ENCODE peak calls at places on chromosomes 5 and 9, in six cellular contexts. E is activated CD4-positive, alpha-beta T cell treated with anti-CD3 and anti-CD28 coated beads for 48 hours; N is effector memory CD4-positive, alpha-beta T cell; M is NCI-H524; B is COR-L47; I is hepatocyte. X is an unnamed sample.

GRCh38 chr9:120532891-120533290 is 47.1 kb downstream of the CDK5RAP2 start:
- DNase-seq in E (no peak), N (no peak), M (no peak), B (no peak), I (no peak), X (no peak)

GRCh38 chr5:138159666-138160065 is 18.8 kb downstream of the BRD8 start:
- DNase-seq in E (no peak), N (no peak), M (no peak), B (no peak), I (no peak), X (no peak)

GRCh38 chr5:147509041-147509709 is 693 bp downstream of the DPYSL3 start:
- DNase-seq in E (no peak), N (no peak), M (peak), B (no peak), I (peak), X (no peak)

GRCh38 chr5:157740211-157740610 is 3.3 kb upstream of the LSM11 start:
- DNase-seq in E (peak), N (no peak), M (peak), B (peak), I (peak), X (peak)

GRCh38 chr5:172496671-172497371 is 42.5 kb upstream of the SH3PXD2B start:
- DNase-seq in E (no peak), N (no peak), M (no peak), B (no peak), I (no peak), X (no peak)

GRCh38 chr9:128713411-128713780 is 10.5 kb downstream of the ZDHHC12 start:
- DNase-seq in E (no peak), N (no peak), M (no peak), B (no peak), I (no peak), X (no peak)

GRCh38 chr9:135380321-135380960 is 99.1 kb upstream of the PPP1R26 start:
- DNase-seq in E (no peak), N (no peak), M (no peak), B (no peak), I (no peak), X (no peak)

GRCh38 chr9:86349271-86349670 is 4.9 kb downstream of the TUT7 start:
- DNase-seq in E (no peak), N (no peak), M (no peak), B (no peak), I (no peak), X (no peak)

GRCh38 chr9:113772121-113772885 is 103.8 kb upstream of the ZNF618 start:
- DNase-seq in E (no peak), N (no peak), M (no peak), B (no peak), I (no peak), X (no peak)

GRCh38 chr9:27033815-27034403 is 28.4 kb upstream of the LRRC19 start:
- DNase-seq in E (peak), N (no peak), M (peak), B (peak), I (peak), X (peak)

GRCh38 chr5:10351199-10351881 is 2.2 kb upstream of the MARCHF6 start:
- DNase-seq in E (no peak), N (no peak), M (no peak), B (no peak), I (no peak), X (no peak)

GRCh38 chr5:142059304-142059940 is 46.6 kb upstream of the GNPDA1 start:
- DNase-seq in E (no peak), N (no peak), M (peak), B (no peak), I (no peak), X (no peak)

GRCh38 chr5:95087819-95088317 is 197.0 kb downstream of the MCTP1 start:
- DNase-seq in E (no peak), N (no peak), M (no peak), B (no peak), I (no peak), X (no peak)

GRCh38 chr9:89680547-89681467 is 76.0 kb downstream of the GADD45G start:
- DNase-seq in E (no peak), N (no peak), M (no peak), B (no peak), I (no peak), X (no peak)

GRCh38 chr9:68515304-68516017 is 25.2 kb downstream of the TMEM252 start:
- DNase-seq in E (no peak), N (no peak), M (no peak), B (no peak), I (peak), X (no peak)

GRCh38 chr9:4344946-4345345 is 45.1 kb upstream of the GLIS3 start:
- DNase-seq in E (peak), N (no peak), M (no peak), B (no peak), I (peak), X (no peak)

GRCh38 chr5:126234563-126235195 is 188.5 kb upstream of the GRAMD2B start:
- DNase-seq in E (no peak), N (no peak), M (peak), B (peak), I (peak), X (no peak)

GRCh38 chr9:131674425-131675421 is 65.2 kb downstream of the RAPGEF1 start:
- DNase-seq in E (no peak), N (no peak), M (no peak), B (no peak), I (no peak), X (no peak)

GRCh38 chr5:56059854-56060253 is 65.1 kb upstream of the IL6ST start:
- DNase-seq in E (no peak), N (no peak), M (no peak), B (no peak), I (no peak), X (no peak)

GRCh38 chr9:109181284-109181683 is 14.2 kb upstream of the FRRS1L start:
- DNase-seq in E (peak), N (no peak), M (no peak), B (no peak), I (no peak), X (no peak)

GRCh38 chr9:98303556-98304125 is 48.2 kb upstream of the TBC1D2 start:
- DNase-seq in E (no peak), N (no peak), M (no peak), B (no peak), I (no peak), X (no peak)

GRCh38 chr5:556909-557441 is 32.7 kb upstream of the SLC9A3 start:
- DNase-seq in E (no peak), N (no peak), M (no peak), B (no peak), I (peak), X (no peak)

GRCh38 chr9:136545966-136546696 is at the start of gene NOTCH1:
- DNase-seq in E (peak), N (peak), M (peak), B (peak), I (peak), X (peak)

GRCh38 chr9:117413346-117414219 is 1.3 kb downstream of the ASTN2 start:
- DNase-seq in E (no peak), N (no peak), M (peak), B (peak), I (peak), X (peak)

GRCh38 chr9:2336055-2336454 is 285.5 kb upstream of the VLDLR start:
- DNase-seq in E (no peak), N (no peak), M (peak), B (no peak), I (no peak), X (no peak)

GRCh38 chr5:32157078-32157477 is 17.0 kb downstream of the GOLPH3 start:
- DNase-seq in E (no peak), N (no peak), M (no peak), B (no peak), I (no peak), X (no peak)

GRCh38 chr9:87379300-87379699 is 118.4 kb upstream of the DAPK1 start:
- DNase-seq in E (no peak), N (no peak), M (no peak), B (no peak), I (no peak), X (no peak)

GRCh38 chr5:79588645-79589044 is 23.6 kb upstream of the TENT2 start:
- DNase-seq in E (peak), N (no peak), M (no peak), B (no peak), I (no peak), X (no peak)

GRCh38 chr9:69963728-69964127 is 79.9 kb upstream of the MAMDC2 start:
- DNase-seq in E (no peak), N (no peak), M (no peak), B (no peak), I (no peak), X (no peak)

GRCh38 chr9:137554349-137554748 is 2.7 kb downstream of the MRPL41 start:
- DNase-seq in E (no peak), N (no peak), M (no peak), B (no peak), I (no peak), X (no peak)

GRCh38 chr9:69107801-69108200 is 66.3 kb upstream of the TJP2 start:
- DNase-seq in E (no peak), N (no peak), M (no peak), B (no peak), I (peak), X (no peak)